ENCODE peak calls at places on chromosomes 11 and 22, in five cellular contexts. E, G, N, R and Z are unnamed samples.

GRCh38 chr22:27032121-27032761 is 374.9 kb downstream of the MIAT start:
- DNase-seq in R (no peak), E (no peak), G (no peak), N (no peak), Z (no peak)

GRCh38 chr11:127454856-127455255 is 454.3 kb upstream of the KIRREL3 start:
- DNase-seq in N (no peak), R (no peak), G (no peak), E (no peak), Z (no peak)

GRCh38 chr11:27471588-27472397 is 797 bp downstream of the LGR4 start:
- DNase-seq in R (peak; percentile 74), G (no peak), E (no peak), N (peak; percentile 5), Z (peak; percentile 5)

GRCh38 chr11:83773950-83774880 is 488.0 kb upstream of the CCDC90B start:
- DNase-seq in R (no peak), E (no peak), N (no peak), G (no peak), Z (no peak)

GRCh38 chr11:10669258-10670033 is 24.1 kb downstream of the IRAG1 start:
- DNase-seq in N (no peak), R (no peak), E (no peak), G (no peak), Z (no peak)

GRCh38 chr11:119810478-119811232 is 81.7 kb upstream of the NECTIN1 start:
- DNase-seq in N (no peak), G (no peak), R (no peak), E (no peak), Z (no peak)

GRCh38 chr22:28024422-28024888 is 105.4 kb upstream of the PITPNB start:
- DNase-seq in N (no peak), R (no peak), G (no peak), E (no peak), Z (no peak)

GRCh38 chr11:124670732-124671131 is 2.8 kb downstream of the SIAE start:
- DNase-seq in R (peak; percentile 94), N (no peak), E (no peak), G (no peak), Z (no peak)

GRCh38 chr22:22689621-22690345 is 45.4 kb downstream of the GGTLC2 start:
- DNase-seq in G (no peak), R (no peak), N (no peak), E (no peak), Z (no peak)

GRCh38 chr11:128831781-128832497 is 35.2 kb downstream of the KCNJ1 start:
- DNase-seq in E (no peak), R (no peak), N (no peak), G (no peak), Z (no peak)

GRCh38 chr22:24503137-24503850 is 8.2 kb downstream of the UPB1 start:
- DNase-seq in E (no peak), N (peak; percentile 61), G (peak; percentile 48), R (peak; percentile 97), Z (peak; percentile 59)

GRCh38 chr11:86341382-86341781 is 33.3 kb upstream of the CCDC81 start:
- DNase-seq in G (no peak), E (no peak), R (no peak), N (no peak), Z (no peak)

GRCh38 chr11:783581-784015 is 6.3 kb downstream of the CEND1 start:
- DNase-seq in R (no peak), E (no peak), G (no peak), N (no peak), Z (peak; percentile 36)

GRCh38 chr11:11845551-11845950 is 3.8 kb downstream of the USP47 start:
- DNase-seq in E (no peak), N (no peak), R (no peak), G (no peak), Z (no peak)

GRCh38 chr11:19577849-19578619 is 134.6 kb upstream of the NAV2 start:
- DNase-seq in N (no peak), G (no peak), R (no peak), E (no peak), Z (no peak)

GRCh38 chr11:95035316-95035715 is 10.3 kb downstream of the KDM4E start:
- DNase-seq in G (no peak), N (no peak), R (no peak), E (no peak), Z (no peak)

GRCh38 chr11:68371176-68372041 is 59.0 kb downstream of the LRP5 start:
- DNase-seq in G (no peak), R (no peak), E (no peak), N (no peak), Z (no peak)

GRCh38 chr11:113104390-113105251 is 143.4 kb downstream of the NCAM1 start:
- DNase-seq in E (no peak), N (no peak), R (no peak), G (no peak), Z (no peak)